ENCODE peak calls at places on chromosome 17, in five cellular contexts. J is endothelial cell of umbilical vein, A is PC-3, V is H1, W is HCT116. E is an unnamed sample.

GRCh38 chr17:50905460-50905803 is 39.3 kb upstream of the TOB1 start:
- DNase-seq in W (no peak), V (no peak), J (no peak), A (no peak), E (no peak)

GRCh38 chr17:46862949-46863348 is 11.6 kb downstream of the WNT9B start:
- DNase-seq in W (no peak), J (no peak), A (no peak), V (no peak), E (peak; percentile 44)

GRCh38 chr17:49327835-49328784 is 33.9 kb downstream of the ZNF652 start:
- DNase-seq in W (no peak), V (no peak), A (peak; percentile 30), J (no peak), E (peak; percentile 75)

GRCh38 chr17:36935681-36936454 is 1.4 kb upstream of the LHX1 start:
- DNase-seq in A (no peak), J (no peak), W (no peak), V (no peak), E (no peak)

GRCh38 chr17:41026668-41027471 is at the start of gene KRTAP1-5:
- DNase-seq in W (no peak), A (peak; percentile 58), J (no peak), V (no peak), E (no peak)

GRCh38 chr17:60244656-60245055 is 94.9 kb downstream of the CA4 start:
- DNase-seq in A (no peak), J (no peak), W (no peak), V (no peak), E (no peak)

GRCh38 chr17:75565618-75566017 is 22.0 kb upstream of the MYO15B start:
- DNase-seq in A (no peak), J (no peak), W (no peak), V (no peak), E (no peak)

GRCh38 chr17:37642706-37643105 is 540 bp downstream of the DDX52 start:
- DNase-seq in W (no peak), J (no peak), A (peak; percentile 19), V (no peak), E (peak; percentile 65)

GRCh38 chr17:39240631-39241030 is 14.9 kb upstream of the STAC2 start:
- DNase-seq in V (no peak), W (no peak), A (no peak), J (no peak), E (no peak)

DNA sequence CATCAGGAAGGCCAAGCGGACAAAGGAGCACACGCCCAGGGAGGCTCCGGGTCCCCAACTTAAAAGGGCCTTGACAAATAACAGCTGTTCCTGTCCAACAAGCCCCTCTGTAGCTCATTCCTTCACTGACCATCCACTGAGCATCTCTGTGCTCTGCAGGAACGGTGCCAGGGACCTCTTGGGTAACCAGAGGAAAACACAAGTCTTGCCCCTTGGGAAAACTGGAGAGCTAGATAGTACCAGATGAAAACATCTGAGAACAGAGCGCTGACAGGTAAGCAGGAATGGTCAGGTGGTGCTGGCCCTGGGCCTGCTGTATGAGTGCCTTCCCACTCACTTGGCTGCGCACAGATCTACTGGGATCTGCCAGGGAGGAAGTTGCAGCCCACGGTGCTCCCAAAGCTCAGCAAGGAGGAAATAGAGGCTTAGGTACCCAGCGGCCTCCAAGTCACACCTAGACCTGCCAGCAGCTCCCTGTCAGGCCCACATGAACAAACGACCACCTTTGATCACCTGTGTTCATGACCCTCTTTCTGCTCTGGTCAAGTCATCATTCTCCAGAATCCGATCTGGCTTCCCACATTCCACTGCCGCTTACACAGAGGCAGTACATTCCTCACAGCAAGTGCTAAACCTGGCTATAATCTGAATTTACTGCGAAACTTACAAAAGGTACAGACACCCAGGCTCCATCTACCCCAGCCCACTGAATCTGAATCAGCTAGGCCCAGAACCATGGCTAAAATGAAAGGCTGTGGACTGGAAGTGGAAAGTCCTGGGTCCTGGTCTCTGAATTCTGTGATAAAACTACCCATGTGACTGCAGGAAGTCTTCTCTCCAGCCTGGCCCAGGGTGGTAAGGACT is 12.4 kb downstream of the DCAKD start:
- DNase-seq in A (no peak), W (no peak), V (no peak), J (no peak), E (no peak)
- H3K4me3 ChIP-seq in A (no peak overlapping the region), W (no peak overlapping the region), V (no peak overlapping the region), J (no peak overlapping the region), E (no peak overlapping the region)

GRCh38 chr17:78793415-78793814 is 11.3 kb upstream of the CYTH1 start:
- DNase-seq in W (no peak), J (no peak), A (no peak), V (no peak), E (no peak)
- H3K36me3 ChIP-seq in W (peaks cover 41% of the 10 kb centered on the region), J (peaks cover 2% of the 10 kb centered on the region), A (peaks cover 41% of the 10 kb centered on the region), V (peaks cover 18% of the 10 kb centered on the region), E (peaks cover 20% of the 10 kb centered on the region)

GRCh38 chr17:45745843-45746494 is 38.2 kb upstream of the CRHR1 start:
- DNase-seq in A (no peak), J (no peak), W (no peak), V (no peak), E (no peak)

GRCh38 chr17:45739786-45740185 is 44.3 kb upstream of the CRHR1 start:
- DNase-seq in W (no peak), V (no peak), A (no peak), J (no peak), E (no peak)

GRCh38 chr17:45742251-45742650 is 41.9 kb upstream of the CRHR1 start:
- DNase-seq in V (no peak), A (no peak), J (no peak), W (no peak), E (no peak)

GRCh38 chr17:45740553-45741330 is 43.4 kb upstream of the CRHR1 start:
- DNase-seq in V (peak; percentile 53), A (peak; percentile 66), W (peak; percentile 89), J (peak; percentile 27), E (peak; percentile 95)

DNA sequence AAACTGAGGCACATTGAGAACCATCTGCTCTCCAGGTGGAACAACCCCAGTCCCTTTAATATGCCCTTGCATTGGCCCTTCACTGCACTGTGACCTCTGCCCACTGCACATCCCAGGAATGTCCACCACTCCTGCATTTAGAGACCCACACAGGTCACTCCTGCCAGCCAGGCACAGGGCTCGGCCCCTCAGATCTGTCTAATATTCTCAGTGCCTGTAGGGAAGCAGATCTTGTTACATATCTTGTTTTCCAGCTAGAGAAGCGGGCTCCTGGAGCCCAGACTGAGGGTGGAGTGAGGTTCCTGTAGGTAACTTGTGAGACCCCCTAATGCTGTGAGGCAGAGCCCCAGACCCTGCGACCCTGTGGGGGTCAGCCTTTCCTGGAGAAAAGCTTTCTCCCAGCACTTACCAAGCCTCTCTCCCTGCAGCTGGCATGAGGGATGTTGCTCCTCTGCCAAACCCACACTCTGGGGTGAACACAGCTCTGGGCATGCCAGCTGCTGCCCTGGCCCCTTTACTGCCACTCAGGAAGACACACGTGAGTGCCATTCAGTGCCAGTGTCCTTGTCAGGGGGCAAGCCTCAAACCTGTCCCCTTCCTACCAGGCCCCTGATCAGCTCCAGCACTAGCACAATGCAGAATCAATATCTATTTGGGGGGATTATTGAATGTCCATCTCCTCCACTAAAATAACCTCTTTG is 40.3 kb upstream of the CRHR1 start:
- DNase-seq in A (no peak), V (no peak), J (no peak), W (no peak), E (no peak)
- H2AFZ ChIP-seq in A (no peak overlapping the region), V (no peak overlapping the region), J (no peak overlapping the region), W (no peak overlapping the region), E (no peak overlapping the region)

GRCh38 chr17:30324723-30325122 is 9.1 kb downstream of the TMIGD1 start:
- DNase-seq in J (no peak), V (no peak), A (no peak), W (no peak), E (peak; percentile 49)

GRCh38 chr17:30321314-30321713 is 12.5 kb downstream of the TMIGD1 start:
- DNase-seq in A (peak; percentile 77), W (no peak), J (no peak), V (no peak), E (peak; percentile 47)

GRCh38 chr17:30326816-30327215 is 7.0 kb downstream of the TMIGD1 start:
- DNase-seq in V (no peak), W (no peak), J (no peak), A (no peak), E (no peak)

GRCh38 chr17:30323895-30324319 is 9.9 kb downstream of the TMIGD1 start:
- DNase-seq in A (peak; percentile 77), J (peak; percentile 40), V (no peak), W (peak; percentile 35), E (peak; percentile 92)

DNA sequence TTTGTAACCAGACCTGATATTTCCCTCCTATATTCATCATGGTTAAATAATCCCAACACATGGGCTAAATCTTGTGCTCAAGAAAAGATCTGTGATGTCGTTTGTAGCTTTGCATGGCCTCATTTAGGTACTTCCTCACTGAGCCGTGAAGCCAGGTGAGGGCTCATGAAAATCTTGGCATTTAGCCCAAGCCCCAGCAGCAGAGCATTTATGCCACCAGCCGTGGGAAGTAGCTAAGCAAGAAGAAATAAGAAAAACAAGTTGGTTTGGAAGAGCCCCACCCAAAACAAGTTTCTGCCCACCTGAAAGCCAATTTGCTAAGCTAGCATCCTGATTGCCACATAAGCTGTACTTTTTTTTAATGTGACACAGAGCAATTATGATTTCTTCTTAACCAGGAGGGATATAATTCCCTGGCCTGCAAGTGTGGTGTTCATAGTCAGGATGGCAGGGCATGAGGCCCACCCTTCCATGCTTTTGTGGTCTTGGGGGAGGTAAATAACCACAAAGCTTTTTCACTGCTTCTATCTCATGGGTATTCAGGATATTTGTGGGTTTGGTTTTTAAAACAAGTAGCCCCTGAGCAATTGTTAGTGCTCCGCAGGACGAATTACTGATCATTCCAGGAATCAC is 10.5 kb downstream of the TMIGD1 start:
- DNase-seq in J (no peak), W (no peak), V (no peak), A (no peak), E (peak; percentile 96)
- H3K4me3 ChIP-seq in J (no peak overlapping the region), W (no peak overlapping the region), V (no peak overlapping the region), A (no peak overlapping the region), E (peak overlapping the region; percentile 54)

GRCh38 chr17:80807014-80807413 is 184.6 kb upstream of the CHMP6 start:
- DNase-seq in A (no peak), J (no peak), W (no peak), V (no peak), E (no peak)

GRCh38 chr17:80805032-80805751 is 186.4 kb upstream of the CHMP6 start:
- DNase-seq in W (no peak), V (no peak), J (no peak), A (no peak), E (no peak)

GRCh38 chr17:80811181-80812105 is 180.2 kb upstream of the CHMP6 start:
- DNase-seq in V (no peak), A (no peak), W (no peak), J (no peak), E (peak; percentile 61)

GRCh38 chr17:80804466-80804865 is 187.2 kb upstream of the CHMP6 start:
- DNase-seq in J (no peak), W (no peak), V (no peak), A (no peak), E (no peak)

GRCh38 chr17:80807882-80808281 is 183.8 kb upstream of the CHMP6 start:
- DNase-seq in J (no peak), A (no peak), W (no peak), V (no peak), E (no peak)
- H3K36me3 ChIP-seq in J (no peaks in the 10 kb centered on the region), A (peaks cover 12% of the 10 kb centered on the region), W (peaks cover 7% of the 10 kb centered on the region), V (no peaks in the 10 kb centered on the region), E (no peaks in the 10 kb centered on the region)

GRCh38 chr17:71667661-71668060 is 453.2 kb upstream of the SOX9 start:
- DNase-seq in A (no peak), J (no peak), W (no peak), V (no peak), E (no peak)
- H2AFZ ChIP-seq in A (no peak overlapping the region), J (no peak overlapping the region), W (no peak overlapping the region), V (no peak overlapping the region), E (no peak overlapping the region)